ENCODE peak calls at places on chromosomes 16 and 17, in six cellular contexts. T is left ventricle myocardium inferior; Y is brain microvascular endothelial cell; D is amniotic stem cell; A is AG04450; I is activated effector memory CD4-positive, alpha-beta T cell treated with anti-CD3 and anti-CD28 coated beads, Interleukin-2, amount 50 U/mL, for 16 hours. U is an unnamed sample.

GRCh38 chr17:64938925-64939474 is 19.7 kb upstream of the LRRC37A3 start:
- DNase-seq in D (no peak), A (no peak), T (peak), Y (peak), I (peak), U (peak)

GRCh38 chr16:88274847-88275246 is 107.9 kb upstream of the ZNF469 start:
- DNase-seq in Y (no peak), A (no peak), I (no peak), D (no peak), T (no peak), U (no peak)

GRCh38 chr16:83100679-83101078 is 473.9 kb downstream of the CDH13 start:
- DNase-seq in D (no peak), A (no peak), T (no peak), I (no peak), Y (no peak), U (no peak)

GRCh38 chr17:79696159-79696982 is 34.4 kb upstream of the ENPP7 start:
- DNase-seq in A (no peak), I (no peak), T (no peak), D (no peak), Y (no peak), U (no peak)

GRCh38 chr16:65214196-65214595 is 92.3 kb upstream of the CDH11 start:
- DNase-seq in Y (no peak), D (no peak), I (no peak), A (no peak), T (no peak), U (no peak)

GRCh38 chr17:60135951-60136666 is 13.7 kb upstream of the CA4 start:
- DNase-seq in Y (no peak), D (no peak), T (no peak), I (peak), A (no peak), U (no peak)

GRCh38 chr16:6682142-6682811 is 650.4 kb upstream of the RBFOX1 start:
- DNase-seq in T (no peak), I (no peak), D (no peak), Y (no peak), A (no peak), U (peak)

GRCh38 chr17:8013731-8014557 is 11.5 kb downstream of the GUCY2D start:
- DNase-seq in I (no peak), Y (no peak), D (no peak), A (no peak), T (no peak), U (no peak)

GRCh38 chr16:30351586-30352419 is 3.3 kb downstream of the CD2BP2 start:
- DNase-seq in D (peak), A (peak), I (peak), Y (peak), T (peak), U (peak)

GRCh38 chr16:75460441-75460840 is 4.0 kb downstream of the TMEM170A start:
- DNase-seq in T (no peak), D (no peak), Y (no peak), A (no peak), I (no peak), U (no peak)

GRCh38 chr16:29815032-29815721 is 775 bp upstream of the PAGR1 start:
- DNase-seq in Y (no peak), I (peak), T (peak), D (no peak), A (no peak), U (peak)

GRCh38 chr16:72285728-72286127 is 113.8 kb upstream of the PMFBP1 start:
- DNase-seq in I (no peak), T (no peak), A (no peak), D (no peak), Y (peak), U (no peak)

GRCh38 chr17:33013596-33014375 is 22.1 kb downstream of the SPACA3 start:
- DNase-seq in T (no peak), A (no peak), D (no peak), I (no peak), Y (no peak), U (no peak)

GRCh38 chr16:1610841-1611653 is 825 bp downstream of the IFT140 start:
- DNase-seq in D (no peak), I (peak), Y (peak), A (no peak), T (no peak), U (peak)

GRCh38 chr17:76612977-76613851 is 27.6 kb upstream of the ST6GALNAC2 start:
- DNase-seq in A (no peak), T (no peak), D (no peak), I (no peak), Y (no peak), U (no peak)